ENCODE peak calls at places on chromosome 17, in six cellular contexts. One of them, this sample, is unnamed.

GRCh38 chr17:8465381-8466158 is 29.9 kb downstream of the NDEL1 start:
- DNase-seq in endodermal cell: peak; percentile 49
- DNase-seq in AG04450: no peak
- DNase-seq in CD8-positive, alpha-beta T cell: no peak
- DNase-seq in psoas muscle: no peak
- DNase-seq in fibroblast of lung: peak; percentile 16
- DNase-seq in this sample: no peak

GRCh38 chr17:77188084-77189066 is 47.6 kb downstream of the SEC14L1 start:
- DNase-seq in CD8-positive, alpha-beta T cell: no peak
- DNase-seq in endodermal cell: no peak
- DNase-seq in AG04450: no peak
- DNase-seq in fibroblast of lung: peak; percentile 29
- DNase-seq in psoas muscle: no peak
- DNase-seq in this sample: no peak

GRCh38 chr17:60971515-60972369 is 294.1 kb downstream of the BCAS3 start:
- DNase-seq in psoas muscle: no peak
- DNase-seq in CD8-positive, alpha-beta T cell: peak; percentile 40
- DNase-seq in AG04450: peak; percentile 52
- DNase-seq in endodermal cell: peak; percentile 85
- DNase-seq in fibroblast of lung: peak; percentile 83
- DNase-seq in this sample: peak; percentile 76

GRCh38 chr17:31690118-31690517 is 168.9 kb downstream of the COPRS start:
- DNase-seq in psoas muscle: no peak
- DNase-seq in AG04450: no peak
- DNase-seq in CD8-positive, alpha-beta T cell: no peak
- DNase-seq in endodermal cell: no peak
- DNase-seq in fibroblast of lung: peak; percentile 70
- DNase-seq in this sample: no peak

GRCh38 chr17:17391575-17392370 is 85.0 kb upstream of the MED9 start:
- DNase-seq in endodermal cell: peak; percentile 66
- DNase-seq in psoas muscle: no peak
- DNase-seq in CD8-positive, alpha-beta T cell: peak; percentile 54
- DNase-seq in fibroblast of lung: no peak
- DNase-seq in AG04450: no peak
- DNase-seq in this sample: no peak

GRCh38 chr17:82324566-82325285 is 7.3 kb upstream of the CD7 start:
- DNase-seq in psoas muscle: no peak
- DNase-seq in endodermal cell: no peak
- DNase-seq in CD8-positive, alpha-beta T cell: no peak
- DNase-seq in AG04450: no peak
- DNase-seq in fibroblast of lung: no peak
- DNase-seq in this sample: no peak

GRCh38 chr17:78415821-78416301 is 37.4 kb downstream of the PGS1 start:
- DNase-seq in AG04450: no peak
- DNase-seq in fibroblast of lung: no peak
- DNase-seq in endodermal cell: no peak
- DNase-seq in CD8-positive, alpha-beta T cell: no peak
- DNase-seq in psoas muscle: no peak
- DNase-seq in this sample: no peak

GRCh38 chr17:36495076-36495578 is 8.6 kb downstream of the ZNHIT3 start:
- DNase-seq in fibroblast of lung: no peak
- DNase-seq in psoas muscle: no peak
- DNase-seq in CD8-positive, alpha-beta T cell: no peak
- DNase-seq in endodermal cell: peak; percentile 48
- DNase-seq in AG04450: no peak
- DNase-seq in this sample: no peak

GRCh38 chr17:16923097-16923903 is 48.6 kb downstream of the TNFRSF13B start:
- DNase-seq in endodermal cell: peak; percentile 42
- DNase-seq in fibroblast of lung: no peak
- DNase-seq in AG04450: no peak
- DNase-seq in psoas muscle: no peak
- DNase-seq in CD8-positive, alpha-beta T cell: peak; percentile 8
- DNase-seq in this sample: no peak

GRCh38 chr17:9212376-9213310 is 191.3 kb downstream of the NTN1 start:
- DNase-seq in AG04450: no peak
- DNase-seq in endodermal cell: peak; percentile 49
- DNase-seq in fibroblast of lung: no peak
- DNase-seq in CD8-positive, alpha-beta T cell: no peak
- DNase-seq in psoas muscle: no peak
- DNase-seq in this sample: no peak

GRCh38 chr17:34997355-34997862 is 17.1 kb downstream of the LIG3 start:
- DNase-seq in fibroblast of lung: peak; percentile 95
- DNase-seq in CD8-positive, alpha-beta T cell: no peak
- DNase-seq in AG04450: peak; percentile 72
- DNase-seq in psoas muscle: no peak
- DNase-seq in endodermal cell: no peak
- DNase-seq in this sample: peak; percentile 62

GRCh38 chr17:40356906-40357861 is 7.4 kb downstream of the GJD3 start:
- DNase-seq in fibroblast of lung: no peak
- DNase-seq in CD8-positive, alpha-beta T cell: no peak
- DNase-seq in endodermal cell: no peak
- DNase-seq in psoas muscle: no peak
- DNase-seq in AG04450: no peak
- DNase-seq in this sample: no peak

GRCh38 chr17:27950995-27951394 is 57.8 kb upstream of the LYRM9 start:
- DNase-seq in endodermal cell: no peak
- DNase-seq in AG04450: no peak
- DNase-seq in CD8-positive, alpha-beta T cell: no peak
- DNase-seq in fibroblast of lung: no peak
- DNase-seq in psoas muscle: no peak
- DNase-seq in this sample: no peak

GRCh38 chr17:63221941-63222340 is 224.2 kb downstream of the CYB561 start:
- DNase-seq in fibroblast of lung: no peak
- DNase-seq in CD8-positive, alpha-beta T cell: no peak
- DNase-seq in endodermal cell: no peak
- DNase-seq in psoas muscle: no peak
- DNase-seq in AG04450: no peak
- DNase-seq in this sample: no peak

GRCh38 chr17:21039839-21040575 is 2.8 kb downstream of the USP22 start:
- DNase-seq in fibroblast of lung: peak; percentile 48
- DNase-seq in CD8-positive, alpha-beta T cell: peak; percentile 33
- DNase-seq in endodermal cell: no peak
- DNase-seq in psoas muscle: peak; percentile 30
- DNase-seq in AG04450: no peak
- DNase-seq in this sample: peak; percentile 61

GRCh38 chr17:8016632-8017424 is 14.4 kb downstream of the GUCY2D start:
- DNase-seq in CD8-positive, alpha-beta T cell: peak; percentile 38
- DNase-seq in psoas muscle: no peak
- DNase-seq in AG04450: no peak
- DNase-seq in fibroblast of lung: peak; percentile 28
- DNase-seq in endodermal cell: peak; percentile 97
- DNase-seq in this sample: peak; percentile 46

GRCh38 chr17:77429985-77430752 is 289.4 kb downstream of the SEC14L1 start:
- DNase-seq in endodermal cell: peak; percentile 100
- DNase-seq in fibroblast of lung: peak; percentile 99
- DNase-seq in AG04450: peak; percentile 96
- DNase-seq in CD8-positive, alpha-beta T cell: peak; percentile 90
- DNase-seq in psoas muscle: peak; percentile 91
- DNase-seq in this sample: peak; percentile 99

GRCh38 chr17:58668598-58668935 is 23.3 kb downstream of the TEX14 start:
- DNase-seq in psoas muscle: no peak
- DNase-seq in fibroblast of lung: no peak
- DNase-seq in AG04450: no peak
- DNase-seq in endodermal cell: no peak
- DNase-seq in CD8-positive, alpha-beta T cell: no peak
- DNase-seq in this sample: no peak

GRCh38 chr17:27336217-27336616 is 42.3 kb downstream of the WSB1 start:
- DNase-seq in psoas muscle: no peak
- DNase-seq in endodermal cell: peak; percentile 59
- DNase-seq in AG04450: no peak
- DNase-seq in fibroblast of lung: no peak
- DNase-seq in CD8-positive, alpha-beta T cell: no peak
- DNase-seq in this sample: no peak

GRCh38 chr17:28010406-28010805 is 32.1 kb upstream of the NLK start:
- DNase-seq in CD8-positive, alpha-beta T cell: no peak
- DNase-seq in AG04450: no peak
- DNase-seq in psoas muscle: no peak
- DNase-seq in endodermal cell: no peak
- DNase-seq in fibroblast of lung: no peak
- DNase-seq in this sample: no peak

GRCh38 chr17:1783271-1783670 is 21.4 kb downstream of the SERPINF1 start:
- DNase-seq in psoas muscle: peak; percentile 79
- DNase-seq in endodermal cell: no peak
- DNase-seq in CD8-positive, alpha-beta T cell: no peak
- DNase-seq in AG04450: no peak
- DNase-seq in fibroblast of lung: no peak
- DNase-seq in this sample: peak; percentile 67

GRCh38 chr17:59501690-59502089 is 63.7 kb upstream of the DHX40 start:
- DNase-seq in fibroblast of lung: no peak
- DNase-seq in psoas muscle: no peak
- DNase-seq in CD8-positive, alpha-beta T cell: no peak
- DNase-seq in endodermal cell: no peak
- DNase-seq in AG04450: no peak
- DNase-seq in this sample: no peak

GRCh38 chr17:63704259-63704576 is 4.3 kb upstream of the LIMD2 start:
- DNase-seq in psoas muscle: no peak
- DNase-seq in CD8-positive, alpha-beta T cell: no peak
- DNase-seq in fibroblast of lung: no peak
- DNase-seq in AG04450: no peak
- DNase-seq in endodermal cell: no peak
- DNase-seq in this sample: no peak

GRCh38 chr17:49257296-49257695 is 26.7 kb upstream of the PHOSPHO1 start:
- DNase-seq in fibroblast of lung: no peak
- DNase-seq in AG04450: no peak
- DNase-seq in psoas muscle: no peak
- DNase-seq in endodermal cell: no peak
- DNase-seq in CD8-positive, alpha-beta T cell: no peak
- DNase-seq in this sample: no peak

GRCh38 chr17:21019976-21020575 is 22.7 kb downstream of the USP22 start:
- DNase-seq in endodermal cell: peak; percentile 85
- DNase-seq in CD8-positive, alpha-beta T cell: peak; percentile 58
- DNase-seq in AG04450: no peak
- DNase-seq in fibroblast of lung: no peak
- DNase-seq in psoas muscle: peak; percentile 55
- DNase-seq in this sample: peak; percentile 49

GRCh38 chr17:27293359-27293897 is 486 bp upstream of the WSB1 start:
- DNase-seq in fibroblast of lung: no peak
- DNase-seq in CD8-positive, alpha-beta T cell: no peak
- DNase-seq in endodermal cell: peak; percentile 64
- DNase-seq in AG04450: no peak
- DNase-seq in psoas muscle: peak; percentile 34
- DNase-seq in this sample: no peak

GRCh38 chr17:28958820-28959455 is 7.6 kb upstream of the PHF12 start:
- DNase-seq in endodermal cell: no peak
- DNase-seq in fibroblast of lung: no peak
- DNase-seq in psoas muscle: no peak
- DNase-seq in CD8-positive, alpha-beta T cell: no peak
- DNase-seq in AG04450: no peak
- DNase-seq in this sample: no peak

GRCh38 chr17:63701477-63702222 is 1.7 kb upstream of the LIMD2 start:
- DNase-seq in endodermal cell: peak; percentile 53
- DNase-seq in CD8-positive, alpha-beta T cell: peak; percentile 81
- DNase-seq in psoas muscle: no peak
- DNase-seq in AG04450: no peak
- DNase-seq in fibroblast of lung: no peak
- DNase-seq in this sample: no peak

GRCh38 chr17:49136335-49136734 is 3.8 kb downstream of the B4GALNT2 start:
- DNase-seq in psoas muscle: no peak
- DNase-seq in endodermal cell: no peak
- DNase-seq in CD8-positive, alpha-beta T cell: no peak
- DNase-seq in AG04450: no peak
- DNase-seq in fibroblast of lung: no peak
- DNase-seq in this sample: no peak

GRCh38 chr17:78933959-78934568 is 8.9 kb upstream of the TIMP2 start:
- DNase-seq in CD8-positive, alpha-beta T cell: no peak
- DNase-seq in fibroblast of lung: peak; percentile 99
- DNase-seq in endodermal cell: peak; percentile 83
- DNase-seq in AG04450: peak; percentile 99
- DNase-seq in psoas muscle: peak; percentile 96
- DNase-seq in this sample: peak; percentile 99

GRCh38 chr17:2982854-2983636 is 80.4 kb downstream of the OR1D5 start:
- DNase-seq in AG04450: peak; percentile 77
- DNase-seq in endodermal cell: no peak
- DNase-seq in CD8-positive, alpha-beta T cell: no peak
- DNase-seq in fibroblast of lung: peak; percentile 96
- DNase-seq in psoas muscle: peak; percentile 87
- DNase-seq in this sample: peak; percentile 82
- H3K4me3 ChIP-seq in AG04450: no peak overlapping the region
- H3K4me3 ChIP-seq in endodermal cell: no peak overlapping the region
- H3K4me3 ChIP-seq in CD8-positive, alpha-beta T cell: no peak overlapping the region
- H3K4me3 ChIP-seq in fibroblast of lung: no peak overlapping the region
- H3K4me3 ChIP-seq in psoas muscle: peak overlapping the region; percentile 22
- H3K4me3 ChIP-seq in this sample: no peak overlapping the region

DNA sequence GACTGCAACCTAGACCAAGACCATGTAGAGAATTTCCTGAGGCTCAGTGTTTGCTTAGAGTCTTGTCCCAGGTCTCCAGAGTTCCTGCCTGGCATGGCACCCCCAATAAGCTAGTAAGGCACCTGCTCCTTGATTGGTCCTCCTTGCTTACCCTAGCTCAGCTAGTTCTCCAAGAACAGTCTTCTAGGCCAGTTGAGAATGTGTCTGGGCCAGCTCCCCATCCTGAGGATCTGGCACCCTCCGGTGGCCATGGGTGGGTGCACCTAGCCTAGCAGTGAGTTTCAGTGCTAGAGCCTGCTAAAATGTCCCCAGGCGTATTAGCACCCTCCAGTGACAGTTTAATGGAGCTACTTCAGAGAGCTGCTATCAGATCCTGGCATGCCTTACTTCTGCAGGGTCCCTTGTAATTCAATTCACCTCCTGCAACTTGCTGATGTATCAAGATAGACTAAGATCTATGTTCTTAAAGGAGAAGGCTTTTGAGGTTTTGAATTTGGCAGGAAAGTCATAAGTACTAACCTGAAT is 44.4 kb upstream of the MED13 start:
- DNase-seq in AG04450: peak; percentile 10
- DNase-seq in fibroblast of lung: peak; percentile 59
- DNase-seq in endodermal cell: peak; percentile 97
- DNase-seq in psoas muscle: no peak
- DNase-seq in CD8-positive, alpha-beta T cell: peak; percentile 34
- DNase-seq in this sample: peak; percentile 77
- TF ChIP-seq CTCF in AG04450: peak; percentile 62
- TF ChIP-seq CTCF in fibroblast of lung: peak; percentile 50
- TF ChIP-seq CTCF in endodermal cell: peak; percentile 97
- TF ChIP-seq CTCF in psoas muscle: no peak
- TF ChIP-seq CTCF in CD8-positive, alpha-beta T cell: peak; percentile 21
- TF ChIP-seq CTCF in this sample: peak; percentile 78

DNA sequence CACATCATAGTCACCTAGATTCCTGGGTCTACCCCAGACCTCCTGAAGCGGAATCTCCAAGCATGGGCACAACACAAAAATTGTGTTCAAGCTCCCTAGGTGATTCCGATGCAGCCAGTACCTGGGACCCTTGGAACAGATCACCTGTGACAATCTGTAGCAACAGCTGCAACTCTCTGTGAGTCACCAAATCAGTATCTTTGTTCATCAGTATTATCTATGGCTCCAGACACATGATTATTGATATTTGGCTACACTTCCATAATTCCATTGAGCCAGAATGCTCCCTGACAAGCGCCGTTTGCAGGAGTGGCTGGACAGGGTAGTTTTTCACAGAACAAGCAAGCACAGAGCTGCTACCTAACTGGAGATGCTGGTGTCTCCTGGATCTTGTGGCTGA is 16.2 kb downstream of the SLC6A4 start:
- DNase-seq in endodermal cell: no peak
- DNase-seq in AG04450: no peak
- DNase-seq in fibroblast of lung: no peak
- DNase-seq in CD8-positive, alpha-beta T cell: no peak
- DNase-seq in psoas muscle: no peak
- DNase-seq in this sample: no peak
- H3K4me3 ChIP-seq in endodermal cell: no peak overlapping the region
- H3K4me3 ChIP-seq in AG04450: no peak overlapping the region
- H3K4me3 ChIP-seq in fibroblast of lung: no peak overlapping the region
- H3K4me3 ChIP-seq in CD8-positive, alpha-beta T cell: no peak overlapping the region
- H3K4me3 ChIP-seq in psoas muscle: no peak overlapping the region
- H3K4me3 ChIP-seq in this sample: no peak overlapping the region

GRCh38 chr17:38864636-38865398 is 5.0 kb upstream of the LASP1 start:
- DNase-seq in CD8-positive, alpha-beta T cell: no peak
- DNase-seq in fibroblast of lung: peak; percentile 37
- DNase-seq in endodermal cell: peak; percentile 82
- DNase-seq in AG04450: no peak
- DNase-seq in psoas muscle: no peak
- DNase-seq in this sample: peak; percentile 59
- TF ChIP-seq CTCF in CD8-positive, alpha-beta T cell: no peak
- TF ChIP-seq CTCF in fibroblast of lung: peak; percentile 59
- TF ChIP-seq CTCF in endodermal cell: peak; percentile 76
- TF ChIP-seq CTCF in AG04450: peak; percentile 58
- TF ChIP-seq CTCF in psoas muscle: no peak
- TF ChIP-seq CTCF in this sample: peak; percentile 51